ENCODE peak calls at places on chromosomes 16 and 17, in four cellular contexts. One of them, this sample, is unnamed.

GRCh38 chr17:67518881-67519280 is 141.8 kb downstream of the PITPNC1 start:
- DNase-seq in gastrocnemius medialis: no peak
- DNase-seq in CD4-positive, alpha-beta memory T cell: no peak
- DNase-seq in CD4-positive, CD25-positive, alpha-beta regulatory T cell: no peak
- DNase-seq in this sample: no peak

GRCh38 chr17:9904277-9905077 is 594 bp downstream of the RCVRN start:
- DNase-seq in CD4-positive, alpha-beta memory T cell: no peak
- DNase-seq in CD4-positive, CD25-positive, alpha-beta regulatory T cell: no peak
- DNase-seq in gastrocnemius medialis: no peak
- DNase-seq in this sample: no peak

GRCh38 chr16:31700530-31701388 is 172.8 kb upstream of the ZNF267 start:
- DNase-seq in CD4-positive, alpha-beta memory T cell: peak; percentile 86
- DNase-seq in CD4-positive, CD25-positive, alpha-beta regulatory T cell: peak; percentile 80
- DNase-seq in gastrocnemius medialis: peak; percentile 57
- DNase-seq in this sample: peak; percentile 83

GRCh38 chr16:22402191-22402590 is 27.8 kb upstream of the CDR2 start:
- DNase-seq in gastrocnemius medialis: no peak
- DNase-seq in CD4-positive, alpha-beta memory T cell: no peak
- DNase-seq in CD4-positive, CD25-positive, alpha-beta regulatory T cell: no peak
- DNase-seq in this sample: no peak

GRCh38 chr17:28968269-28968913 is 17.1 kb upstream of the PHF12 start:
- DNase-seq in CD4-positive, CD25-positive, alpha-beta regulatory T cell: no peak
- DNase-seq in gastrocnemius medialis: no peak
- DNase-seq in CD4-positive, alpha-beta memory T cell: no peak
- DNase-seq in this sample: peak; percentile 48

GRCh38 chr17:79095345-79096055 is 20.9 kb downstream of the ENGASE start:
- DNase-seq in CD4-positive, CD25-positive, alpha-beta regulatory T cell: no peak
- DNase-seq in gastrocnemius medialis: no peak
- DNase-seq in CD4-positive, alpha-beta memory T cell: no peak
- DNase-seq in this sample: no peak

GRCh38 chr16:88772871-88773811 is 11.9 kb downstream of the PIEZO1 start:
- DNase-seq in gastrocnemius medialis: peak; percentile 41
- DNase-seq in CD4-positive, alpha-beta memory T cell: peak; percentile 24
- DNase-seq in CD4-positive, CD25-positive, alpha-beta regulatory T cell: no peak
- DNase-seq in this sample: peak; percentile 75

GRCh38 chr17:27630607-27631408 is at the start of gene LGALS9:
- DNase-seq in gastrocnemius medialis: peak; percentile 21
- DNase-seq in CD4-positive, CD25-positive, alpha-beta regulatory T cell: peak; percentile 4
- DNase-seq in CD4-positive, alpha-beta memory T cell: peak; percentile 45
- DNase-seq in this sample: no peak

GRCh38 chr16:5367960-5368359 is 270.4 kb upstream of the EEF2KMT start:
- DNase-seq in gastrocnemius medialis: no peak
- DNase-seq in CD4-positive, CD25-positive, alpha-beta regulatory T cell: no peak
- DNase-seq in CD4-positive, alpha-beta memory T cell: no peak
- DNase-seq in this sample: no peak

GRCh38 chr16:70659546-70659945 is 13.2 kb downstream of the IL34 start:
- DNase-seq in gastrocnemius medialis: no peak
- DNase-seq in CD4-positive, CD25-positive, alpha-beta regulatory T cell: no peak
- DNase-seq in CD4-positive, alpha-beta memory T cell: no peak
- DNase-seq in this sample: no peak

GRCh38 chr16:70658921-70659320 is 12.6 kb downstream of the IL34 start:
- DNase-seq in gastrocnemius medialis: no peak
- DNase-seq in CD4-positive, CD25-positive, alpha-beta regulatory T cell: no peak
- DNase-seq in CD4-positive, alpha-beta memory T cell: no peak
- DNase-seq in this sample: no peak

GRCh38 chr16:70656712-70657263 is 10.4 kb downstream of the IL34 start:
- DNase-seq in CD4-positive, CD25-positive, alpha-beta regulatory T cell: no peak
- DNase-seq in CD4-positive, alpha-beta memory T cell: no peak
- DNase-seq in gastrocnemius medialis: no peak
- DNase-seq in this sample: no peak

GRCh38 chr16:70656065-70656711 is 9.8 kb downstream of the IL34 start:
- DNase-seq in gastrocnemius medialis: no peak
- DNase-seq in CD4-positive, alpha-beta memory T cell: no peak
- DNase-seq in CD4-positive, CD25-positive, alpha-beta regulatory T cell: no peak
- DNase-seq in this sample: no peak

GRCh38 chr16:70657956-70658355 is 11.6 kb downstream of the IL34 start:
- DNase-seq in gastrocnemius medialis: no peak
- DNase-seq in CD4-positive, CD25-positive, alpha-beta regulatory T cell: no peak
- DNase-seq in CD4-positive, alpha-beta memory T cell: no peak
- DNase-seq in this sample: no peak
- H3K27ac ChIP-seq in gastrocnemius medialis: no peak overlapping the region
- H3K27ac ChIP-seq in CD4-positive, CD25-positive, alpha-beta regulatory T cell: no peak overlapping the region
- H3K27ac ChIP-seq in CD4-positive, alpha-beta memory T cell: no peak overlapping the region
- H3K27ac ChIP-seq in this sample: no peak overlapping the region

DNA sequence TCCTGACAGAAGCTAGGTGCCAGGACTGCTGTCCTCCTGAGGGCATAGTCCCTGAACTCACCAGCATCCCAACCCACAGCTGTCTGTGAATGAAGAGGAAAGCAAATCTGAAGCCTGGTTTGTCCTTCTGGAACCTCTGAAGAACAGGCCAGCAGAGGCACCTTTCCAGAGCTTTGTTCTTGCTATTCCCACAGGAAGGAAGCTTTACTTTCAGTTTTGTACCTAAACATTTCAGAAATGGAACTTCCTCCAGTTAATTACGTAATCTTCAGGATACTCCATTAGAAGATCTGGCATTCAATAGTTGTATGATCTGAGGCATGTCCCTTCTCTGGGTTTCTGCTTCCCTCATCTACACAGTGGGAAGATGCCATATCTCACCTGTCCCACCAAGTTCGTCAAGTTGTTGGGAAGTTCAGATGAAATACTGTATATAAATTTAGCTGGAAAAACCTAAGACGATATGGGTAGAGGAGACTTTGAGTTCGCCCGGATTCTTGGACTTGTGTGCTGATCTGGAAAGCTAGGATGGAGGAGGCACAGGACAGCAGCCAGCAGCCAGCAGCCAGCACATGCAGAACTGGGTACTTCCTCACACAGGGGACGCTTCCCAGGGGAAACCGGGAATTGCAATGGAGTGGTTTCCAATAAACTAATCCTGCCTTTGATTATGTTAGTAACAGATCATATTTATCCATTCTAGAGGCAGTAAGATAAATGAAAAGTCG is 22.4 kb downstream of the NXPH3 start:
- DNase-seq in gastrocnemius medialis: no peak
- DNase-seq in CD4-positive, CD25-positive, alpha-beta regulatory T cell: no peak
- DNase-seq in CD4-positive, alpha-beta memory T cell: no peak
- DNase-seq in this sample: no peak
- H3K27ac ChIP-seq in gastrocnemius medialis: peak overlapping the region; percentile 2
- H3K27ac ChIP-seq in CD4-positive, CD25-positive, alpha-beta regulatory T cell: no peak overlapping the region
- H3K27ac ChIP-seq in CD4-positive, alpha-beta memory T cell: no peak overlapping the region
- H3K27ac ChIP-seq in this sample: peak overlapping the region; percentile 40

GRCh38 chr16:70345840-70346239 is 863 bp upstream of the DDX19A start:
- DNase-seq in CD4-positive, alpha-beta memory T cell: no peak
- DNase-seq in gastrocnemius medialis: no peak
- DNase-seq in CD4-positive, CD25-positive, alpha-beta regulatory T cell: no peak
- DNase-seq in this sample: no peak
- H3K27ac ChIP-seq in CD4-positive, alpha-beta memory T cell: peak overlapping the region; percentile 87
- H3K27ac ChIP-seq in gastrocnemius medialis: peak overlapping the region; percentile 90
- H3K27ac ChIP-seq in CD4-positive, CD25-positive, alpha-beta regulatory T cell: peak overlapping the region; percentile 97
- H3K27ac ChIP-seq in this sample: peak overlapping the region; percentile 91

GRCh38 chr16:71426880-71427615 is 14.8 kb downstream of the TLE7 start:
- DNase-seq in CD4-positive, alpha-beta memory T cell: no peak
- DNase-seq in CD4-positive, CD25-positive, alpha-beta regulatory T cell: no peak
- DNase-seq in gastrocnemius medialis: no peak
- DNase-seq in this sample: no peak
- H3K27ac ChIP-seq in CD4-positive, alpha-beta memory T cell: no peak overlapping the region
- H3K27ac ChIP-seq in CD4-positive, CD25-positive, alpha-beta regulatory T cell: no peak overlapping the region
- H3K27ac ChIP-seq in gastrocnemius medialis: no peak overlapping the region
- H3K27ac ChIP-seq in this sample: no peak overlapping the region

This sample was measured in heart left ventricle.